ENCODE peak calls at places on chromosomes 1 and 21, in ten cellular contexts. I, P, X, N, F, A, R, B, W and K are unnamed samples.

GRCh38 chr1:54649130-54649898 is 7.7 kb downstream of the MROH7 start:
- DNase-seq in I (no peak), R (no peak), F (no peak), W (no peak), N (no peak), A (no peak), X (no peak), P (no peak), B (no peak), K (no peak)

GRCh38 chr1:30060738-30061137 is 662.6 kb downstream of the MATN1 start:
- DNase-seq in I (no peak), W (peak; percentile 64), F (no peak), R (no peak), A (no peak), N (no peak), X (no peak), P (no peak), B (no peak), K (no peak)

GRCh38 chr1:63772201-63772600 is 1.6 kb upstream of the ROR1 start:
- DNase-seq in A (no peak), R (no peak), P (no peak), N (no peak), F (no peak), I (no peak), X (no peak), W (no peak), B (no peak), K (no peak)

GRCh38 chr1:107153033-107153432 is 12.2 kb downstream of the NTNG1 start:
- DNase-seq in P (no peak), I (no peak), R (peak; percentile 15), X (no peak), B (peak; percentile 55), W (no peak), F (no peak), N (no peak), A (no peak), K (peak; percentile 46)

GRCh38 chr21:34936874-34937563 is 112.1 kb downstream of the RUNX1 start:
- DNase-seq in R (no peak), W (no peak), X (no peak), I (no peak), F (no peak), N (no peak), B (no peak), P (no peak), A (no peak), K (no peak)

GRCh38 chr1:35539824-35540261 is 17.4 kb downstream of the KIAA0319L start:
- DNase-seq in N (no peak), W (no peak), I (no peak), X (no peak), P (peak; percentile 33), A (no peak), R (no peak), B (peak; percentile 79), F (no peak), K (no peak)

GRCh38 chr1:237591353-237591752 is 299.4 kb downstream of the ZP4 start:
- DNase-seq in B (no peak), R (no peak), W (no peak), P (no peak), F (no peak), X (no peak), N (no peak), A (no peak), I (no peak), K (no peak)

GRCh38 chr21:38306407-38306806 is 49.6 kb downstream of the KCNJ15 start:
- DNase-seq in X (no peak), A (peak; percentile 81), I (no peak), W (no peak), F (no peak), R (no peak), N (no peak), B (peak; percentile 89), P (peak; percentile 70), K (no peak)

GRCh38 chr1:116891396-116892072 is 18.2 kb upstream of the PTGFRN start:
- DNase-seq in P (no peak), R (no peak), F (no peak), X (no peak), B (no peak), I (no peak), A (no peak), W (no peak), N (no peak), K (no peak)

GRCh38 chr1:167627865-167628641 is 2.0 kb upstream of the RCSD1 start:
- DNase-seq in N (no peak), R (no peak), X (no peak), A (peak; percentile 74), P (no peak), F (no peak), W (no peak), B (peak; percentile 19), I (no peak), K (no peak)

GRCh38 chr1:112803906-112804762 is 89.0 kb upstream of the PPM1J start:
- DNase-seq in P (peak; percentile 33), W (peak; percentile 82), F (peak; percentile 76), R (peak; percentile 90), A (peak; percentile 5), X (peak; percentile 65), B (peak; percentile 54), I (peak; percentile 77), N (peak; percentile 87), K (no peak)

GRCh38 chr1:51898090-51898734 is 19.7 kb upstream of the NRDC start:
- DNase-seq in R (no peak), I (no peak), B (peak; percentile 95), A (no peak), P (peak; percentile 96), X (no peak), F (no peak), N (no peak), W (no peak), K (no peak)

GRCh38 chr21:44593598-44594405 is 1.5 kb upstream of the KRTAP10-6 start:
- DNase-seq in F (no peak), A (no peak), B (peak; percentile 1), P (no peak), N (peak; percentile 40), X (no peak), R (peak; percentile 42), W (no peak), I (no peak), K (no peak)

GRCh38 chr1:13667696-13668095 is 32.3 kb upstream of the PRDM2 start:
- DNase-seq in I (no peak), N (no peak), R (no peak), P (no peak), A (no peak), W (no peak), B (no peak), X (no peak), F (no peak), K (no peak)

GRCh38 chr1:87242445-87243185 is 86.1 kb upstream of the LMO4 start:
- DNase-seq in F (no peak), N (no peak), B (peak; percentile 60), R (no peak), W (no peak), A (no peak), I (no peak), P (no peak), X (no peak), K (no peak)

GRCh38 chr1:20320734-20321133 is 30.1 kb downstream of the VWA5B1 start:
- DNase-seq in P (no peak), W (no peak), I (no peak), F (no peak), A (no peak), B (no peak), X (no peak), R (no peak), N (no peak), K (no peak)

DNA sequence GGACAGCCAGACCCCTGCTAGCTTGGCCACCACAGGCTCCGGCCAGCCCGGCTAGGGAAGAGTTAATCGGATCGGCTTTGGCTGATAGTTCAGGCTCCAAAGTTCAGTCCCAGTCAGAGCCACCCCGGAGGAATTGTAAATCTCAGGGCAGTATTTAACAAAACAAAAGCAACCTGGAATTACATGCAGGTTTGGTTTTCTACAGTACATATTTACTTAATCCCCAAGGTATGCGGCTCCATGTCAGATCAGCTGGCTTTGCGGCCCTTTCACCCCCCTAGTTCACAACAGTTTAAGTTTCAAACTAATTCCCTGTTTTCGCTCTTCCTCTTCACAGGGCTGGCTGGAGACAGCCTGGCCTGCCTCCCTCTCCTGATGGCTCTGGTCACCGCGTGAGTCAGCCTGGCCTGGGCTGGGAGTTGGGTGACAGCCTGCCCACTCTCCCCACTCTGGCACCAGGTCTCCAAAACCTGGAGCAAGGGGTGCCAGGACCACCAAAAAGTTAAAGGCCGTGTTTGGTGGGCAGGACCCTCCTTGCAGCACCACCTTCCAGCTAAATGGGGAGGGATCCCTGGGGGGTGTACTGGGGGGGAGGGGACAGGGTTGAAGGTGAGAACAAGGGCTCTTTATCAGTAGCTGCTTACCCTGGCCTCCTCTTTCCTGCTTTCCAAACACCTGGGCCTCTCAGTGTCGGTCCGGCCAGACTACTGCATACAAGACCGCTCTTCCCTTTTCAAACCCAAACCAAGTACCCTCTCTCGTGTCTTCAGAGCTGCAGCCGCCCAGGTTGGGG is 1.9 kb downstream of the DHRS3 start:
- DNase-seq in X (peak; percentile 74), P (no peak), W (no peak), F (peak; percentile 74), N (peak; percentile 49), B (peak; percentile 61), A (no peak), R (peak; percentile 94), I (peak; percentile 79), K (no peak)
- H3K27ac ChIP-seq in X (peak overlapping the region; percentile 96), P (peak overlapping the region; percentile 80), W (peak overlapping the region; percentile 82), F (peak overlapping the region; percentile 88), N (peak overlapping the region; percentile 36), B (peak overlapping the region; percentile 61), A (peak overlapping the region; percentile 86), R (peak overlapping the region; percentile 99), I (peak overlapping the region; percentile 97), K (peak overlapping the region; percentile 97)

DNA sequence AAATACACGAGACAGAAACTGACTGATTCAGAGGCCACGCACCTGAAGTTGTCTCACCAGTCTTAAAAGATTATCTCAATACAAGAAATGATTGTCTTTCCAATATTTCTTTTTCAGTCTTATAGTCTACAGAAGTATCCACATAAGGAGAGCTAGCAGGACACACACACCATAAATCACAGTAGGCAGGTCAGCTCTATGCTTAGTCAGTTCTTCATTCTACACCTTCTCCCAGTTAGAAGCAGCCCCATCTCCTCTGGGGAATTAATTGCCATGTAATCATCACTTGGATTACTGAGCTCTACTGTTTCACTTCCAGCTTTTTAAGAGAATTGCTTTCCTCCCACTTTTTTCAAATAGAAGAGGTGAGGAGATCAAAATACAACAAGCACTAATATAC is 59.6 kb downstream of the SMYD3 start:
- DNase-seq in A (no peak), F (no peak), P (no peak), B (peak; percentile 19), I (no peak), R (no peak), N (no peak), X (no peak), W (no peak), K (no peak)
- H3K27ac ChIP-seq in A (no peak overlapping the region), F (no peak overlapping the region), P (no peak overlapping the region), B (no peak overlapping the region), I (no peak overlapping the region), R (no peak overlapping the region), N (no peak overlapping the region), X (no peak overlapping the region), W (no peak overlapping the region), K (no peak overlapping the region)

GRCh38 chr1:44034976-44035716 is 3.9 kb upstream of the SLC6A9 start:
- DNase-seq in R (no peak), W (no peak), F (no peak), A (no peak), X (no peak), N (no peak), P (no peak), B (no peak), I (no peak), K (no peak)
- H3K27ac ChIP-seq in R (no peak overlapping the region), W (peak overlapping the region; percentile 86), F (peak overlapping the region; percentile 36), A (no peak overlapping the region), X (peak overlapping the region; percentile 28), N (peak overlapping the region; percentile 31), P (no peak overlapping the region), B (no peak overlapping the region), I (peak overlapping the region; percentile 53), K (no peak overlapping the region)

GRCh38 chr1:219782311-219782710 is 146.0 kb downstream of the SLC30A10 start:
- DNase-seq in I (no peak), A (no peak), B (no peak), X (no peak), R (no peak), F (no peak), N (no peak), P (no peak), W (no peak), K (no peak)
- H3K27ac ChIP-seq in I (no peak overlapping the region), A (no peak overlapping the region), B (no peak overlapping the region), X (no peak overlapping the region), R (no peak overlapping the region), F (no peak overlapping the region), N (no peak overlapping the region), P (no peak overlapping the region), W (no peak overlapping the region), K (no peak overlapping the region)